ENCODE peak calls at places on chromosome 15, in five cellular contexts. H is SK-N-SH, L is cardiac muscle cell, K is fibroblast of lung, D is SJSA1. R is an unnamed sample.

GRCh38 chr15:66780172-66780972 is 78.3 kb downstream of the SMAD6 start:
- DNase-seq in D (peak; percentile 83), K (peak; percentile 95), H (no peak), L (no peak), R (no peak)

GRCh38 chr15:94042163-94042954 is 189.0 kb upstream of the MCTP2 start:
- DNase-seq in H (no peak), L (no peak), K (peak; percentile 97), D (peak; percentile 90), R (no peak)

GRCh38 chr15:101288905-101289513 is 6.0 kb downstream of the SNRPA1 start:
- DNase-seq in L (peak; percentile 70), K (no peak), D (peak; percentile 61), H (peak; percentile 55), R (no peak)

GRCh38 chr15:69324031-69324430 is 25.3 kb downstream of the PAQR5 start:
- DNase-seq in D (no peak), K (no peak), L (no peak), H (no peak), R (no peak)

GRCh38 chr15:79204886-79205285 is 77.6 kb upstream of the ANKRD34C start:
- DNase-seq in K (no peak), D (no peak), L (no peak), H (no peak), R (no peak)

GRCh38 chr15:86163771-86164170 is 84.1 kb downstream of the AGBL1 start:
- DNase-seq in H (no peak), K (peak; percentile 28), L (no peak), D (no peak), R (no peak)

GRCh38 chr15:48717458-48717857 is 71.9 kb upstream of the FBN1 start:
- DNase-seq in D (no peak), H (no peak), K (no peak), L (no peak), R (no peak)

GRCh38 chr15:89556413-89557262 is 18.6 kb upstream of the TICRR start:
- DNase-seq in D (peak; percentile 44), H (peak; percentile 70), K (peak; percentile 52), L (peak; percentile 85), R (no peak)

GRCh38 chr15:90680371-90680935 is 36.7 kb upstream of the BLM start:
- DNase-seq in K (peak; percentile 95), L (no peak), D (peak; percentile 93), H (no peak), R (no peak)

GRCh38 chr15:25774871-25775270 is 88.3 kb downstream of the ATP10A start:
- DNase-seq in K (no peak), H (no peak), L (no peak), D (no peak), R (no peak)

GRCh38 chr15:25776071-25776740 is 86.9 kb downstream of the ATP10A start:
- DNase-seq in D (no peak), L (no peak), H (no peak), K (no peak), R (no peak)

GRCh38 chr15:25773248-25773647 is 89.9 kb downstream of the ATP10A start:
- DNase-seq in L (no peak), D (no peak), K (no peak), H (no peak), R (no peak)

GRCh38 chr15:25777047-25777446 is 86.1 kb downstream of the ATP10A start:
- DNase-seq in H (no peak), D (no peak), K (no peak), L (no peak), R (no peak)

GRCh38 chr15:25775317-25775912 is 87.7 kb downstream of the ATP10A start:
- DNase-seq in H (no peak), L (no peak), K (peak; percentile 79), D (peak; percentile 97), R (no peak)
- H3K27ac ChIP-seq in H (no peak overlapping the region), L (no peak overlapping the region), K (peak overlapping the region; percentile 70), D (peak overlapping the region; percentile 88), R (no peak overlapping the region)

GRCh38 chr15:95280711-95281110 is 1049.3 kb downstream of the MCTP2 start:
- DNase-seq in K (no peak), L (no peak), D (no peak), H (no peak), R (no peak)
- H3K27ac ChIP-seq in K (no peak overlapping the region), L (no peak overlapping the region), D (no peak overlapping the region), H (no peak overlapping the region), R (peak overlapping the region; percentile 69)

GRCh38 chr15:98952381-98952803 is 55.2 kb downstream of the PGPEP1L start:
- DNase-seq in D (no peak), K (peak; percentile 48), L (no peak), H (no peak), R (no peak)
- H3K27ac ChIP-seq in D (no peak overlapping the region), K (no peak overlapping the region), L (no peak overlapping the region), H (no peak overlapping the region), R (peak overlapping the region; percentile 78)

DNA sequence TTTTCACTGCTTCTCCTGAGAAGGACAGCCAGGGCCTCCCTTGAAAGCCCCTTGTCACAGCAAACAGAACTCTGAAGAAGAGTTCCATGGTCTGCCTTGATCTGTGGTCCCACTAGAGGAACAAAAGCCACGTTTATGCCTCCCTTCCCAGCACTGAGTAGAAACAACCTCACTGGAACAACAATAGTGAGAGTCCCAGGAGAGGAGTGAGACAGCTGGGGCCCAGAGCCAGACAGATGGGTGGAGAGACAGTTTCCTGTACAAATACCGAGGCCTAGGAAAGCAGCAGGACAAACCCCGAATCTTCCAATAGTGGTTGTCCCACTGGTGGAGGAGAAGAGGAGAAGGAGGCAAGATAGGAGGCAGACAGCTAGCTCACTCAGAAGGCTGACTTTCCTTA is 106.1 kb downstream of the WDR76 start:
- DNase-seq in D (no peak), H (no peak), L (no peak), K (no peak), R (no peak)
- H3K27ac ChIP-seq in D (no peak overlapping the region), H (no peak overlapping the region), L (no peak overlapping the region), K (no peak overlapping the region), R (no peak overlapping the region)

GRCh38 chr15:63888146-63888545 is 54.4 kb upstream of the HERC1 start:
- DNase-seq in H (no peak), D (no peak), L (no peak), K (no peak), R (no peak)
- H3K27ac ChIP-seq in H (no peak overlapping the region), D (no peak overlapping the region), L (no peak overlapping the region), K (no peak overlapping the region), R (no peak overlapping the region)

R was measured in upper lobe of left lung.